ENCODE peak calls at places on chromosomes 6 and 20, in eight cellular contexts. B, P, F, H, K, A, L and I are unnamed samples.

GRCh38 chr6:137148291-137149076 is 25.0 kb downstream of the IL22RA2 start:
- DNase-seq in K (no peak), P (no peak), B (no peak), A (peak; percentile 45), F (no peak), L (no peak), H (no peak), I (no peak)

GRCh38 chr20:38982291-38982690 is 20.1 kb downstream of the DHX35 start:
- DNase-seq in P (peak; percentile 20), A (peak; percentile 90), F (no peak), K (no peak), H (no peak), L (no peak), B (no peak), I (no peak)

GRCh38 chr6:24240380-24240779 is 114.4 kb downstream of the NRSN1 start:
- DNase-seq in K (no peak), H (no peak), P (no peak), B (no peak), F (no peak), L (no peak), A (no peak), I (no peak)

GRCh38 chr6:125867483-125867935 is 76.7 kb downstream of the NCOA7 start:
- DNase-seq in F (no peak), P (peak; percentile 80), K (no peak), A (peak; percentile 24), B (peak; percentile 86), L (no peak), H (no peak), I (no peak)

GRCh38 chr6:35911871-35912653 is 8.8 kb downstream of the SRPK1 start:
- DNase-seq in P (peak; percentile 33), H (no peak), K (no peak), B (no peak), F (no peak), L (no peak), A (no peak), I (no peak)

GRCh38 chr20:10644458-10645204 is 29.2 kb downstream of the JAG1 start:
- DNase-seq in K (no peak), L (no peak), P (no peak), B (no peak), H (no peak), F (no peak), A (no peak), I (no peak)

GRCh38 chr20:1635291-1635979 is 15.6 kb upstream of the SIRPB1 start:
- DNase-seq in H (no peak), P (no peak), B (no peak), K (no peak), A (no peak), F (no peak), L (no peak), I (no peak)

GRCh38 chr6:126112171-126112632 is 125.9 kb downstream of the TRMT11 start:
- DNase-seq in H (no peak), K (no peak), B (no peak), P (peak; percentile 59), A (no peak), L (peak; percentile 32), F (no peak), I (no peak)

GRCh38 chr6:70312165-70312564 is 9.3 kb upstream of the COL9A1 start:
- DNase-seq in L (no peak), A (peak; percentile 25), B (no peak), H (no peak), P (peak; percentile 94), K (no peak), F (no peak), I (no peak)

GRCh38 chr6:39218868-39219567 is 10.3 kb downstream of the KCNK5 start:
- DNase-seq in P (no peak), H (no peak), K (no peak), F (no peak), B (no peak), L (no peak), A (no peak), I (no peak)

GRCh38 chr20:63307538-63308217 is 14.7 kb downstream of the COL20A1 start:
- DNase-seq in B (no peak), K (no peak), L (no peak), H (no peak), P (no peak), A (no peak), F (no peak), I (no peak)

GRCh38 chr6:3229566-3230274 is 2.3 kb upstream of the TUBB2B start:
- DNase-seq in P (no peak), B (peak; percentile 80), L (peak; percentile 46), A (no peak), H (peak; percentile 84), F (no peak), K (no peak), I (peak; percentile 45)

GRCh38 chr20:6122873-6123649 is at the start of gene FERMT1:
- DNase-seq in H (peak; percentile 70), B (peak; percentile 78), F (peak; percentile 27), P (peak; percentile 66), K (no peak), L (peak; percentile 79), A (peak; percentile 84), I (peak; percentile 45)

GRCh38 chr20:47521059-47521808 is 19.5 kb downstream of the NCOA3 start:
- DNase-seq in P (no peak), L (no peak), B (peak; percentile 85), A (no peak), H (no peak), F (no peak), K (no peak), I (no peak)
- TF ChIP-seq CTCF in P (no peak), L (peak; percentile 10), B (peak; percentile 72), A (peak; percentile 77), H (no peak), F (peak; percentile 23), K (no peak), I (peak; percentile 40)

DNA sequence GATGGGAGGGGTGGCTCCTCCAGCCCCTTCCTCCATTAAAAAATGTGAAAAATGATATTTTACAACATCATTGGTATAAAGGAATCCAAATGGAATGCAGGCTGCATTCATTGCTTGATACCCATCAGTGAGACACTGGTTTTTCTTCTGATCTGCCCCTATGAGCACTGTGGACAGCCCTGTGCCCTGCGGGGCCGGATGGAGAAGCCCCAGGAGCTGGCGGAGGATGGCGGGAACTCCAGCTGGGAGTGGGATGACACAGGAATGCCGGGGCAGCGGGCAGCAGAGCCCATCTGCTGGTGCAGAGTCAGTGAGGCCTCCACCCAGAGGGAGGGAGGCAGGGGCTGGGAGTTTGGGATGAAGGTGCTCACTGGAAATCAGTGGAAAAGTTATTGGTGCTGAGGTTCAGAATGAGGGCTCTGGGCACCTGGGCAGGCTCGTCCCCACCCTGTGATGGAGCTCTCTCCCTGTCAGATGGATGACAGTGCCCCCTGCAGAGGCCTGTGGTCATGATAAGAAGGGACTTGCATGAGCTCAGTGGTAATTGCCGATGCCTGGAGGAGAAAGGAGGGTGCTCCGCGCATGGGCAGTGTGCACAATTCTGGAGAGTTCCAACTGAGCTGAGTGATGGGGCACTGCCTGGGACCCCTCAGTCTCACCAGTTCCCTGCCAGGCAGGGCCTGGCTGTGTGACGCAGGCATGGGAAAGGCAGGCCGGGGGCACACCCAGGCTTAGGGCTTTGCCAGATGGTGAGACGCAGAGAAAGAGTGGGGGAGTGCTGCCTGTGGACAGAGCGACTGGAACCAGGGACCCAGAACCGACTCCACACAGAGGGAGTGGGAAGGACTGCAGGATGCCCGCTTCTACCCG is 23.2 kb downstream of the CTCFL start:
- DNase-seq in B (peak; percentile 41), K (no peak), P (peak; percentile 15), L (no peak), H (no peak), A (no peak), F (no peak), I (no peak)
- TF ChIP-seq CTCF in B (no peak), K (no peak), P (no peak), L (no peak), H (no peak), A (no peak), F (no peak), I (no peak)

GRCh38 chr6:6678185-6678671 is 89.7 kb downstream of the LY86 start:
- DNase-seq in A (peak; percentile 39), L (no peak), H (no peak), K (no peak), P (peak; percentile 42), F (no peak), B (no peak), I (no peak)

GRCh38 chr6:6676910-6677441 is 88.5 kb downstream of the LY86 start:
- DNase-seq in L (peak; percentile 72), H (peak; percentile 85), B (peak; percentile 81), A (peak; percentile 67), F (peak; percentile 81), K (peak; percentile 71), P (peak; percentile 69), I (peak; percentile 91)

GRCh38 chr6:6678811-6679210 is 90.3 kb downstream of the LY86 start:
- DNase-seq in L (no peak), H (no peak), F (no peak), B (no peak), A (no peak), P (no peak), K (no peak), I (no peak)

GRCh38 chr6:6679633-6680032 is 91.1 kb downstream of the LY86 start:
- DNase-seq in A (no peak), K (no peak), B (no peak), P (no peak), H (no peak), F (no peak), L (no peak), I (no peak)

DNA sequence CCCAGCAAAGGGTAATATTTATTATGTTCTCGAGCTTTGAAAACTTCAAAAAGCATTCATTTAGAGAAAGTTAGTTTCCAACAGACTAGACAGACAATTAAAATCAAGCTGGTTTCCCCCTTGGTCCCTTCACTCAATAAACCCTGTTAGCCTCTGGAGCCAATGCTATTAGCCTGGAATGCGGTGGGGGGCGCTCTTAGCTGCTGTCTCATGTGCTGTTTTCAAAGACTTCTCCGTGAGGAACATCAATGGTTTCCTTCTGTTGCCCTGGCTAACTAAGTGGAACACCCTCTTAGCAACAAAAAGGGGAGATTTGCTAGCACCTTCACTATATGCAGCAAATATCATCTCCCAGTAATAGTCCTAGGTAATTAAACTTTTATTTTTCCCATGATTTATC is 86.4 kb downstream of the LY86 start:
- DNase-seq in K (no peak), L (peak; percentile 24), H (no peak), A (no peak), P (no peak), F (no peak), B (peak; percentile 68), I (no peak)
- TF ChIP-seq CTCF in K (no peak), L (peak; percentile 41), H (peak; percentile 33), A (peak; percentile 51), P (peak; percentile 47), F (peak; percentile 25), B (peak; percentile 84), I (peak; percentile 42)

GRCh38 chr6:134708079-134708478 is 241.8 kb downstream of the ALDH8A1 start:
- DNase-seq in L (no peak), H (no peak), K (no peak), A (no peak), B (no peak), F (no peak), P (no peak), I (no peak)

GRCh38 chr6:134703206-134703605 is 246.7 kb downstream of the ALDH8A1 start:
- DNase-seq in B (no peak), A (no peak), H (no peak), K (no peak), P (no peak), F (no peak), L (no peak), I (no peak)

GRCh38 chr6:134707342-134707982 is 242.4 kb downstream of the ALDH8A1 start:
- DNase-seq in P (peak; percentile 61), H (no peak), K (no peak), L (no peak), F (no peak), A (peak; percentile 80), B (peak; percentile 35), I (no peak)

GRCh38 chr6:134706806-134707205 is 243.1 kb downstream of the ALDH8A1 start:
- DNase-seq in H (no peak), L (no peak), F (no peak), P (no peak), B (no peak), A (no peak), K (no peak), I (no peak)

GRCh38 chr6:134706153-134706552 is 243.7 kb downstream of the ALDH8A1 start:
- DNase-seq in P (no peak), F (no peak), A (no peak), B (peak; percentile 51), L (no peak), H (no peak), K (no peak), I (no peak)
- TF ChIP-seq CTCF in P (no peak), F (peak; percentile 10), A (no peak), B (no peak), L (peak; percentile 5), H (no peak), K (no peak), I (no peak)